ENCODE peak calls at places on chromosomes 13 and 19, in eight cellular contexts. One of them, this sample, is unnamed.

GRCh38 chr19:2260341-2260751 is 4.1 kb upstream of the JSRP1 start:
- DNase-seq in foreskin fibroblast: no peak
- DNase-seq in ureter: no peak
- DNase-seq in hypothalamus: no peak
- DNase-seq in nucleus accumbens: no peak
- DNase-seq in fibroblast of the conjunctiva: no peak
- DNase-seq in COR-L47: no peak
- DNase-seq in type B pancreatic cell: no peak
- DNase-seq in this sample: no peak

GRCh38 chr13:36345438-36346221 is 564 bp downstream of the SPART start:
- DNase-seq in foreskin fibroblast: peak; percentile 81
- DNase-seq in COR-L47: no peak
- DNase-seq in fibroblast of the conjunctiva: peak; percentile 74
- DNase-seq in hypothalamus: peak; percentile 77
- DNase-seq in ureter: peak; percentile 62
- DNase-seq in type B pancreatic cell: peak; percentile 75
- DNase-seq in nucleus accumbens: no peak
- DNase-seq in this sample: peak; percentile 93

GRCh38 chr13:41356788-41357187 is 45.7 kb downstream of the NAA16 start:
- DNase-seq in COR-L47: no peak
- DNase-seq in hypothalamus: no peak
- DNase-seq in nucleus accumbens: no peak
- DNase-seq in ureter: no peak
- DNase-seq in fibroblast of the conjunctiva: no peak
- DNase-seq in foreskin fibroblast: no peak
- DNase-seq in type B pancreatic cell: no peak
- DNase-seq in this sample: no peak

GRCh38 chr13:39954476-39954875 is 299.0 kb downstream of the COG6 start:
- DNase-seq in nucleus accumbens: no peak
- DNase-seq in fibroblast of the conjunctiva: no peak
- DNase-seq in COR-L47: no peak
- DNase-seq in hypothalamus: no peak
- DNase-seq in type B pancreatic cell: no peak
- DNase-seq in ureter: no peak
- DNase-seq in foreskin fibroblast: no peak
- DNase-seq in this sample: no peak

GRCh38 chr13:110297771-110298170 is 9.2 kb downstream of the COL4A1 start:
- DNase-seq in hypothalamus: no peak
- DNase-seq in nucleus accumbens: no peak
- DNase-seq in COR-L47: no peak
- DNase-seq in ureter: no peak
- DNase-seq in type B pancreatic cell: no peak
- DNase-seq in fibroblast of the conjunctiva: no peak
- DNase-seq in foreskin fibroblast: no peak
- DNase-seq in this sample: no peak

GRCh38 chr19:53772943-53773342 is 51.2 kb downstream of the NLRP12 start:
- DNase-seq in type B pancreatic cell: no peak
- DNase-seq in nucleus accumbens: no peak
- DNase-seq in foreskin fibroblast: peak; percentile 35
- DNase-seq in fibroblast of the conjunctiva: peak; percentile 31
- DNase-seq in ureter: peak; percentile 62
- DNase-seq in hypothalamus: peak; percentile 11
- DNase-seq in COR-L47: peak; percentile 35
- DNase-seq in this sample: no peak

GRCh38 chr13:31765441-31765840 is 26.1 kb downstream of the RXFP2 start:
- DNase-seq in foreskin fibroblast: peak; percentile 83
- DNase-seq in fibroblast of the conjunctiva: no peak
- DNase-seq in hypothalamus: no peak
- DNase-seq in type B pancreatic cell: no peak
- DNase-seq in nucleus accumbens: no peak
- DNase-seq in COR-L47: no peak
- DNase-seq in ureter: no peak
- DNase-seq in this sample: no peak

GRCh38 chr13:36353001-36353400 is 6.8 kb upstream of the SPART start:
- DNase-seq in type B pancreatic cell: no peak
- DNase-seq in foreskin fibroblast: no peak
- DNase-seq in hypothalamus: no peak
- DNase-seq in ureter: no peak
- DNase-seq in nucleus accumbens: no peak
- DNase-seq in fibroblast of the conjunctiva: no peak
- DNase-seq in COR-L47: no peak
- DNase-seq in this sample: no peak

GRCh38 chr13:41637578-41637977 is 180.2 kb downstream of the RGCC start:
- DNase-seq in COR-L47: no peak
- DNase-seq in hypothalamus: no peak
- DNase-seq in type B pancreatic cell: no peak
- DNase-seq in nucleus accumbens: no peak
- DNase-seq in foreskin fibroblast: no peak
- DNase-seq in fibroblast of the conjunctiva: no peak
- DNase-seq in ureter: no peak
- DNase-seq in this sample: no peak

GRCh38 chr19:16121967-16122366 is 10.3 kb downstream of the RAB8A start:
- DNase-seq in type B pancreatic cell: no peak
- DNase-seq in fibroblast of the conjunctiva: no peak
- DNase-seq in hypothalamus: no peak
- DNase-seq in COR-L47: no peak
- DNase-seq in ureter: no peak
- DNase-seq in nucleus accumbens: no peak
- DNase-seq in foreskin fibroblast: no peak
- DNase-seq in this sample: no peak

GRCh38 chr19:27745978-27746542 is 1466.9 kb downstream of the UQCRFS1 start:
- DNase-seq in fibroblast of the conjunctiva: no peak
- DNase-seq in ureter: peak; percentile 9
- DNase-seq in hypothalamus: no peak
- DNase-seq in foreskin fibroblast: no peak
- DNase-seq in COR-L47: no peak
- DNase-seq in type B pancreatic cell: peak; percentile 27
- DNase-seq in nucleus accumbens: no peak
- DNase-seq in this sample: peak; percentile 60

GRCh38 chr19:10848208-10848843 is at the start of gene C19orf38:
- DNase-seq in nucleus accumbens: no peak
- DNase-seq in ureter: no peak
- DNase-seq in foreskin fibroblast: no peak
- DNase-seq in fibroblast of the conjunctiva: no peak
- DNase-seq in type B pancreatic cell: no peak
- DNase-seq in hypothalamus: no peak
- DNase-seq in COR-L47: no peak
- DNase-seq in this sample: no peak

GRCh38 chr13:114109646-114110045 is 22.8 kb downstream of the RASA3 start:
- DNase-seq in foreskin fibroblast: no peak
- DNase-seq in nucleus accumbens: no peak
- DNase-seq in fibroblast of the conjunctiva: no peak
- DNase-seq in ureter: no peak
- DNase-seq in type B pancreatic cell: no peak
- DNase-seq in COR-L47: peak; percentile 70
- DNase-seq in hypothalamus: no peak
- DNase-seq in this sample: no peak

GRCh38 chr13:60441761-60442160 is 44.7 kb downstream of the TDRD3 start:
- DNase-seq in hypothalamus: no peak
- DNase-seq in type B pancreatic cell: no peak
- DNase-seq in ureter: no peak
- DNase-seq in fibroblast of the conjunctiva: no peak
- DNase-seq in nucleus accumbens: no peak
- DNase-seq in COR-L47: no peak
- DNase-seq in foreskin fibroblast: no peak
- DNase-seq in this sample: no peak

GRCh38 chr13:70098669-70099068 is 9.0 kb upstream of the ATXN8OS start:
- DNase-seq in ureter: no peak
- DNase-seq in fibroblast of the conjunctiva: no peak
- DNase-seq in foreskin fibroblast: no peak
- DNase-seq in nucleus accumbens: no peak
- DNase-seq in type B pancreatic cell: no peak
- DNase-seq in hypothalamus: no peak
- DNase-seq in COR-L47: peak; percentile 2
- DNase-seq in this sample: no peak

GRCh38 chr19:20923077-20923871 is at the start of gene ZNF85:
- DNase-seq in type B pancreatic cell: peak; percentile 91
- DNase-seq in COR-L47: peak; percentile 89
- DNase-seq in foreskin fibroblast: peak; percentile 86
- DNase-seq in hypothalamus: peak; percentile 90
- DNase-seq in nucleus accumbens: peak; percentile 71
- DNase-seq in fibroblast of the conjunctiva: peak; percentile 83
- DNase-seq in ureter: peak; percentile 94
- DNase-seq in this sample: peak; percentile 98

GRCh38 chr13:39263531-39263930 is 225.3 kb downstream of the NHLRC3 start:
- DNase-seq in nucleus accumbens: no peak
- DNase-seq in type B pancreatic cell: no peak
- DNase-seq in hypothalamus: no peak
- DNase-seq in fibroblast of the conjunctiva: no peak
- DNase-seq in foreskin fibroblast: no peak
- DNase-seq in COR-L47: no peak
- DNase-seq in ureter: no peak
- DNase-seq in this sample: no peak

GRCh38 chr19:34999498-35000337 is at the start of gene GRAMD1A:
- DNase-seq in type B pancreatic cell: peak; percentile 89
- DNase-seq in hypothalamus: peak; percentile 77
- DNase-seq in ureter: peak; percentile 89
- DNase-seq in COR-L47: peak; percentile 55
- DNase-seq in foreskin fibroblast: peak; percentile 83
- DNase-seq in nucleus accumbens: peak; percentile 47
- DNase-seq in fibroblast of the conjunctiva: peak; percentile 57
- DNase-seq in this sample: peak; percentile 96

GRCh38 chr19:310141-310651 is 19.0 kb upstream of the PLPP2 start:
- DNase-seq in foreskin fibroblast: no peak
- DNase-seq in COR-L47: no peak
- DNase-seq in nucleus accumbens: no peak
- DNase-seq in ureter: peak; percentile 39
- DNase-seq in type B pancreatic cell: no peak
- DNase-seq in fibroblast of the conjunctiva: no peak
- DNase-seq in hypothalamus: no peak
- DNase-seq in this sample: no peak

GRCh38 chr19:31113250-31113685 is 236.0 kb downstream of the TSHZ3 start:
- DNase-seq in foreskin fibroblast: peak; percentile 53
- DNase-seq in ureter: no peak
- DNase-seq in fibroblast of the conjunctiva: no peak
- DNase-seq in nucleus accumbens: no peak
- DNase-seq in COR-L47: no peak
- DNase-seq in hypothalamus: no peak
- DNase-seq in type B pancreatic cell: no peak
- DNase-seq in this sample: no peak

GRCh38 chr13:98033277-98034247 is 80.1 kb downstream of the IPO5 start:
- DNase-seq in fibroblast of the conjunctiva: peak; percentile 43
- DNase-seq in nucleus accumbens: no peak
- DNase-seq in foreskin fibroblast: peak; percentile 56
- DNase-seq in ureter: no peak
- DNase-seq in type B pancreatic cell: no peak
- DNase-seq in hypothalamus: peak; percentile 2
- DNase-seq in COR-L47: peak; percentile 33
- DNase-seq in this sample: peak; percentile 50

GRCh38 chr19:408441-409005 is 424 bp downstream of the C2CD4C start:
- DNase-seq in foreskin fibroblast: no peak
- DNase-seq in fibroblast of the conjunctiva: no peak
- DNase-seq in ureter: no peak
- DNase-seq in type B pancreatic cell: no peak
- DNase-seq in hypothalamus: no peak
- DNase-seq in nucleus accumbens: no peak
- DNase-seq in COR-L47: peak; percentile 27
- DNase-seq in this sample: no peak

GRCh38 chr13:112634102-112634501 is 46.1 kb upstream of the TUBGCP3 start:
- DNase-seq in type B pancreatic cell: no peak
- DNase-seq in hypothalamus: no peak
- DNase-seq in ureter: no peak
- DNase-seq in nucleus accumbens: no peak
- DNase-seq in foreskin fibroblast: no peak
- DNase-seq in COR-L47: no peak
- DNase-seq in fibroblast of the conjunctiva: no peak
- DNase-seq in this sample: no peak

GRCh38 chr19:3338541-3339181 is 27.7 kb upstream of the NFIC start:
- DNase-seq in type B pancreatic cell: no peak
- DNase-seq in hypothalamus: no peak
- DNase-seq in foreskin fibroblast: no peak
- DNase-seq in nucleus accumbens: no peak
- DNase-seq in ureter: no peak
- DNase-seq in fibroblast of the conjunctiva: no peak
- DNase-seq in COR-L47: peak; percentile 38
- DNase-seq in this sample: no peak

GRCh38 chr13:47250141-47250540 is 353.3 kb upstream of the HTR2A start:
- DNase-seq in ureter: no peak
- DNase-seq in hypothalamus: no peak
- DNase-seq in foreskin fibroblast: peak; percentile 23
- DNase-seq in fibroblast of the conjunctiva: peak; percentile 14
- DNase-seq in nucleus accumbens: no peak
- DNase-seq in type B pancreatic cell: no peak
- DNase-seq in COR-L47: no peak
- DNase-seq in this sample: no peak

GRCh38 chr19:51712461-51713081 is 11.2 kb downstream of the HAS1 start:
- DNase-seq in type B pancreatic cell: no peak
- DNase-seq in ureter: no peak
- DNase-seq in fibroblast of the conjunctiva: no peak
- DNase-seq in COR-L47: peak; percentile 37
- DNase-seq in hypothalamus: no peak
- DNase-seq in foreskin fibroblast: no peak
- DNase-seq in nucleus accumbens: no peak
- DNase-seq in this sample: no peak

GRCh38 chr13:25248071-25248470 is 39.2 kb downstream of the MTMR6 start:
- DNase-seq in type B pancreatic cell: no peak
- DNase-seq in nucleus accumbens: no peak
- DNase-seq in fibroblast of the conjunctiva: no peak
- DNase-seq in ureter: no peak
- DNase-seq in hypothalamus: no peak
- DNase-seq in COR-L47: no peak
- DNase-seq in foreskin fibroblast: no peak
- DNase-seq in this sample: no peak

GRCh38 chr13:107765724-107766436 is 449.5 kb downstream of the LIG4 start:
- DNase-seq in foreskin fibroblast: no peak
- DNase-seq in hypothalamus: no peak
- DNase-seq in COR-L47: peak; percentile 86
- DNase-seq in type B pancreatic cell: no peak
- DNase-seq in fibroblast of the conjunctiva: no peak
- DNase-seq in ureter: no peak
- DNase-seq in nucleus accumbens: no peak
- DNase-seq in this sample: no peak

GRCh38 chr19:30691767-30692516 is 319.8 kb downstream of the ZNF536 start:
- DNase-seq in type B pancreatic cell: no peak
- DNase-seq in nucleus accumbens: no peak
- DNase-seq in fibroblast of the conjunctiva: no peak
- DNase-seq in hypothalamus: peak; percentile 15
- DNase-seq in COR-L47: no peak
- DNase-seq in ureter: no peak
- DNase-seq in foreskin fibroblast: peak; percentile 4
- DNase-seq in this sample: no peak

GRCh38 chr19:34172661-34173144 is 399 bp downstream of the LSM14A start:
- DNase-seq in nucleus accumbens: no peak
- DNase-seq in hypothalamus: peak; percentile 52
- DNase-seq in fibroblast of the conjunctiva: no peak
- DNase-seq in foreskin fibroblast: peak; percentile 4
- DNase-seq in COR-L47: no peak
- DNase-seq in ureter: peak; percentile 50
- DNase-seq in type B pancreatic cell: no peak
- DNase-seq in this sample: no peak

GRCh38 chr19:31943305-31943704 is 402.1 kb upstream of the ZNF507 start:
- DNase-seq in type B pancreatic cell: no peak
- DNase-seq in hypothalamus: no peak
- DNase-seq in nucleus accumbens: no peak
- DNase-seq in foreskin fibroblast: no peak
- DNase-seq in fibroblast of the conjunctiva: no peak
- DNase-seq in ureter: no peak
- DNase-seq in COR-L47: no peak
- DNase-seq in this sample: peak; percentile 81

GRCh38 chr13:44117351-44117750 is 237.6 kb downstream of the LACC1 start:
- DNase-seq in foreskin fibroblast: peak; percentile 33
- DNase-seq in hypothalamus: no peak
- DNase-seq in fibroblast of the conjunctiva: no peak
- DNase-seq in COR-L47: no peak
- DNase-seq in ureter: no peak
- DNase-seq in type B pancreatic cell: no peak
- DNase-seq in nucleus accumbens: no peak
- DNase-seq in this sample: peak; percentile 5

GRCh38 chr19:3880471-3881271 is at the start of gene ATCAY:
- DNase-seq in nucleus accumbens: peak; percentile 46
- DNase-seq in hypothalamus: peak; percentile 10
- DNase-seq in fibroblast of the conjunctiva: no peak
- DNase-seq in foreskin fibroblast: no peak
- DNase-seq in type B pancreatic cell: no peak
- DNase-seq in COR-L47: peak; percentile 84
- DNase-seq in ureter: no peak
- DNase-seq in this sample: no peak

GRCh38 chr13:102280366-102280765 is 121.5 kb downstream of the FGF14 start:
- DNase-seq in hypothalamus: no peak
- DNase-seq in ureter: no peak
- DNase-seq in fibroblast of the conjunctiva: no peak
- DNase-seq in COR-L47: no peak
- DNase-seq in foreskin fibroblast: no peak
- DNase-seq in type B pancreatic cell: no peak
- DNase-seq in nucleus accumbens: no peak
- DNase-seq in this sample: no peak